ENCODE peak calls at places on chromosome 19, in ten cellular contexts. N, T, X, Y, C, R, S, K, G and P are unnamed samples.

GRCh38 chr19:49212302-49212701 is 54.7 kb downstream of the TRPM4 start:
- DNase-seq in N (no peak), T (no peak), X (no peak), Y (no peak), C (peak; percentile 17), R (no peak), S (no peak), K (peak; percentile 40), G (no peak), P (no peak)

GRCh38 chr19:33040994-33041827 is 23.5 kb downstream of the RHPN2 start:
- DNase-seq in N (peak; percentile 81), T (no peak), X (no peak), Y (no peak), C (no peak), R (no peak), S (no peak), K (peak; percentile 16), G (no peak), P (peak; percentile 99)

GRCh38 chr19:9991425-9992191 is 18.7 kb downstream of the COL5A3 start:
- DNase-seq in N (no peak), T (no peak), X (no peak), Y (no peak), C (no peak), R (no peak), S (no peak), K (no peak), G (no peak), P (no peak)

GRCh38 chr19:10764340-10764894 is 46.5 kb downstream of the DNM2 start:
- DNase-seq in N (peak; percentile 59), T (no peak), X (no peak), Y (no peak), C (no peak), R (no peak), S (no peak), K (no peak), G (no peak), P (peak; percentile 52)

GRCh38 chr19:45852941-45853340 is 10.0 kb downstream of the SYMPK start:
- DNase-seq in N (no peak), T (no peak), X (no peak), Y (peak; percentile 89), C (no peak), R (no peak), S (no peak), K (peak; percentile 15), G (no peak), P (no peak)

GRCh38 chr19:20078696-20079095 is 896 bp downstream of the ZNF90 start:
- DNase-seq in N (peak; percentile 20), T (peak; percentile 58), X (no peak), Y (peak; percentile 32), C (peak; percentile 60), R (peak; percentile 7), S (peak; percentile 65), K (peak; percentile 52), G (peak; percentile 46), P (no peak)

GRCh38 chr19:23116802-23117571 is at the start of gene ZNF730:
- DNase-seq in N (no peak), T (peak; percentile 88), X (peak; percentile 37), Y (no peak), C (peak; percentile 81), R (peak; percentile 10), S (peak; percentile 90), K (peak; percentile 83), G (peak; percentile 48), P (no peak)

GRCh38 chr19:52665529-52665928 is 27.4 kb upstream of the ZNF83 start:
- DNase-seq in N (no peak), T (no peak), X (no peak), Y (no peak), C (no peak), R (no peak), S (no peak), K (peak; percentile 45), G (no peak), P (no peak)

GRCh38 chr19:14560776-14561108 is 11.1 kb downstream of the NDUFB7 start:
- DNase-seq in N (no peak), T (no peak), X (no peak), Y (no peak), C (no peak), R (no peak), S (no peak), K (no peak), G (no peak), P (no peak)

GRCh38 chr19:53521373-53522202 is 16.4 kb upstream of the ZNF331 start:
- DNase-seq in N (no peak), T (no peak), X (no peak), Y (no peak), C (no peak), R (no peak), S (peak; percentile 38), K (no peak), G (peak; percentile 14), P (no peak)

GRCh38 chr19:30362156-30362754 is 9.9 kb upstream of the ZNF536 start:
- DNase-seq in N (no peak), T (no peak), X (no peak), Y (no peak), C (no peak), R (no peak), S (no peak), K (no peak), G (no peak), P (no peak)

GRCh38 chr19:53538378-53539109 is 599 bp downstream of the ZNF331 start:
- DNase-seq in N (peak; percentile 26), T (no peak), X (peak; percentile 22), Y (no peak), C (no peak), R (peak; percentile 15), S (peak; percentile 35), K (no peak), G (no peak), P (no peak)

GRCh38 chr19:418761-419632 is 10.1 kb upstream of the C2CD4C start:
- DNase-seq in N (no peak), T (peak; percentile 34), X (no peak), Y (no peak), C (no peak), R (no peak), S (no peak), K (no peak), G (no peak), P (no peak)

GRCh38 chr19:2239771-2240770 is 3.4 kb downstream of the SF3A2 start:
- DNase-seq in N (peak; percentile 39), T (no peak), X (no peak), Y (no peak), C (peak; percentile 59), R (peak; percentile 33), S (peak; percentile 52), K (peak; percentile 44), G (no peak), P (no peak)

GRCh38 chr19:40928859-40929258 is 46.8 kb upstream of the CYP2A7 start:
- DNase-seq in N (no peak), T (no peak), X (no peak), Y (no peak), C (no peak), R (no peak), S (no peak), K (no peak), G (no peak), P (no peak)

GRCh38 chr19:33093420-33094210 is 12.6 kb downstream of the GPATCH1 start:
- DNase-seq in N (no peak), T (no peak), X (no peak), Y (no peak), C (no peak), R (no peak), S (no peak), K (no peak), G (no peak), P (no peak)

GRCh38 chr19:10836478-10837325 is 690 bp upstream of the TMED1 start:
- DNase-seq in N (peak; percentile 91), T (no peak), X (peak; percentile 88), Y (peak; percentile 89), C (no peak), R (peak; percentile 86), S (peak; percentile 93), K (peak; percentile 84), G (peak; percentile 88), P (peak; percentile 93)

GRCh38 chr19:3762501-3763459 is at the start of gene MRPL54:
- DNase-seq in N (peak; percentile 99), T (peak; percentile 100), X (peak; percentile 100), Y (peak; percentile 99), C (peak; percentile 100), R (peak; percentile 99), S (peak; percentile 100), K (peak; percentile 99), G (peak; percentile 99), P (peak; percentile 94)

GRCh38 chr19:4896372-4896771 is 6.3 kb downstream of the ARRDC5 start:
- DNase-seq in N (peak; percentile 31), T (no peak), X (no peak), Y (no peak), C (no peak), R (no peak), S (no peak), K (peak; percentile 64), G (no peak), P (no peak)

GRCh38 chr19:6041991-6042421 is 64.1 kb upstream of the RANBP3 start:
- DNase-seq in N (no peak), T (peak; percentile 7), X (no peak), Y (peak; percentile 25), C (no peak), R (no peak), S (no peak), K (no peak), G (no peak), P (no peak)